ENCODE peak calls at places on chromosomes 13 and 19, in five cellular contexts. J is SK-N-SH, V is H1, X is GM12878, R is HepG2. Q is an unnamed sample.

GRCh38 chr13:94233401-94233800 is 246.1 kb downstream of the DCT start:
- DNase-seq in R (no peak), J (no peak), V (no peak), X (no peak), Q (no peak)

GRCh38 chr13:72463561-72463960 is 263.9 kb downstream of the MZT1 start:
- DNase-seq in V (no peak), J (no peak), X (no peak), R (no peak), Q (no peak)

GRCh38 chr19:49469828-49470614 is 4.0 kb upstream of the FLT3LG start:
- DNase-seq in J (no peak), R (no peak), V (no peak), X (peak; percentile 84), Q (no peak)

GRCh38 chr13:111908391-111908790 is 158.6 kb upstream of the SOX1 start:
- DNase-seq in J (no peak), V (peak; percentile 38), X (no peak), R (no peak), Q (no peak)

GRCh38 chr19:57056972-57057371 is 62.8 kb upstream of the USP29 start:
- DNase-seq in J (no peak), R (no peak), V (no peak), X (no peak), Q (no peak)

GRCh38 chr13:24511019-24511823 is 1.4 kb downstream of the PARP4 start:
- DNase-seq in V (no peak), R (peak; percentile 26), J (peak; percentile 32), X (peak; percentile 63), Q (peak; percentile 25)

GRCh38 chr19:928471-929259 is 2.8 kb downstream of the ARID3A start:
- DNase-seq in J (no peak), R (peak; percentile 43), X (no peak), V (no peak), Q (peak; percentile 82)

GRCh38 chr13:32537580-32538233 is 888 bp downstream of the N4BP2L2 start:
- DNase-seq in X (no peak), R (no peak), V (peak; percentile 53), J (no peak), Q (no peak)

GRCh38 chr19:46076951-46077814 is 36.4 kb upstream of the IGFL4 start:
- DNase-seq in J (peak; percentile 90), R (peak; percentile 87), V (peak; percentile 85), X (no peak), Q (peak; percentile 79)

GRCh38 chr19:35000647-35001501 is 751 bp downstream of the GRAMD1A start:
- DNase-seq in X (no peak), R (peak; percentile 59), J (peak; percentile 53), V (no peak), Q (no peak)

DNA sequence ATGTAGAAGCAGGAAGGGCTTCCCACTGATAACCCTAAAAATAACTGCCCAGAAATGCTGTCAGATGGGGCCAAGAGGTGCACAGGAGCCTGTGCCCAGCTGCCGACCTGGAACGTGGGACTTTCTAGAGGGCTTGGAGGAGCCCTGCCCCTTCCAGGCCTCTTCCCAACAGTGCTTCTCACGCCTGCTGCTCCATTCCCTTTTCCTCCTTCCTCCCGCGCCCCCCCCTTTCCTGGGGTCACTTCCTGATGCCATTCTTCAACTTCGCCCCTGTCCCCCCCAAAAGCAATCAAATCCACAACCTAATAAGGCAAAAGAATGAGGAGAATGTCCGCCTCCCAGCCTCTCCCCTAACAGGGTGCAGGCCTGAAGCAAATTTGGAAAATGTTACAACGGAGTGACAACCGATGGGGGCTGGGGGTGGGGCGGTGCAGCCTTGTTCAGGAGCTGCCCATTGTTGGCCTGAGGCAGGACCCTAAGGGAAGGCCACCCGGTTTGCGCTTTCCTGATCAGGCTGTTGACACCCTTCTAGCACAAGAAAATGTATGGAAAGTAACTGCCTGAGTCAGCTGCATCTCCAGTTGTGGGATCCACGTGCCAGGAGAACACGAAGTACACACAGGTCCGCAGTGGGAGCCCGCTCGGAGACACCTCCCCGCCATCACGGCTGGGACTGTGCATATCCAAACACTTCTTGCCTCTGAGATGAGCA is 18.7 kb downstream of the ACTN4 start:
- DNase-seq in J (no peak), V (peak; percentile 79), X (no peak), R (peak; percentile 68), Q (peak; percentile 71)
- TF ChIP-seq JUND in J (no peak), V (no peak), X (no peak), R (no peak), Q (no peak)

GRCh38 chr19:51001495-51001894 is at the start of gene KLK8:
- DNase-seq in R (no peak), X (no peak), V (no peak), J (no peak), Q (no peak)

GRCh38 chr19:50998686-50999085 is 2.7 kb downstream of the KLK8 start:
- DNase-seq in V (no peak), R (no peak), X (no peak), J (no peak), Q (no peak)

GRCh38 chr19:51000981-51001380 is 423 bp downstream of the KLK8 start:
- DNase-seq in J (no peak), R (no peak), X (no peak), V (peak; percentile 67), Q (no peak)

GRCh38 chr19:51002101-51002532 is 713 bp upstream of the KLK8 start:
- DNase-seq in V (no peak), J (no peak), X (no peak), R (no peak), Q (peak; percentile 64)

DNA sequence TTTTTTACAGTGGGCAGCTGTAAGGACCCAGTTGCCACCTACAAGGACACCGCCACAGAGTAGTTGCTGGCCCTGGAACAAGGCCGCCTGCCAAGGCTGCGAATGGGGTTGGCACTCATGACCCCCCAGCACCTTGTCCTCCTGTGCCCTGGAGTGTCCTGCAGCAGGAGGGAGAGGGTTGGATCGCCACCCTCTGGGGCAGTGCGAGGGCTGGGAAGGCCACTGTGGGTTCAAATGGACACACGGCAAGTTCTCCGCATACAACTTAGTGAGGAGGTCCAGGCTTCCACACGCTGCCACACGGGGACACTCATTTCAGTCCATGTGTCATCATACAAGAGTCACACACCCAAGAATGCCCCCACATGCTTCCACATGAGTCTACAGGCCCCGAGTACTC is 978 bp downstream of the KLK8 start:
- DNase-seq in V (no peak), J (no peak), R (no peak), X (no peak), Q (no peak)
- TF ChIP-seq JUND in V (no peak), J (no peak), R (no peak), X (no peak), Q (no peak)

DNA sequence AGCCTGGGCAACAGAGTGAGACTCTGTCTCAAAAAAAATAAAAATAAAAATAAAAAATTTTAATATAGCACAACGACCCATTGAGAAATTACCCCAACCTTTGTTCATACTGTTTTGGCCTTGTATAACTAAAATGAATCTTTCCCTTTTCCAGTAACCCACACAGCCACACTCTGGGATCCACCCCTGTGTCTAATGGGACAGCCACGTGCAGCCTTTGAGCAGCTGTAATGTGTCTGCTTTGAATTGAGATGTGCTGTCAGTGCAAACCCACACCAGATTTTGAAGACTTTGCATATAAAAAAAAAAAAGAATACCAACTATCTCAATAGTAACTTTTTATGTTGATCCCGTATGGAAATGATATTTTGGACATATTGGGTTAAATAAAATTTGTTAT is 112.7 kb upstream of the UBL3 start:
- DNase-seq in R (no peak), J (no peak), X (no peak), V (no peak), Q (no peak)
- TF ChIP-seq JUND in R (no peak), J (no peak), X (no peak), V (no peak), Q (no peak)

GRCh38 chr13:99542788-99543406 is 41.6 kb downstream of the TM9SF2 start:
- DNase-seq in X (peak; percentile 92), J (no peak), V (no peak), R (no peak), Q (no peak)
- TF ChIP-seq JUND in X (peak; percentile 94), J (no peak), V (no peak), R (no peak), Q (no peak)

GRCh38 chr19:55536366-55536765 is 567 bp downstream of the SBK2 start:
- DNase-seq in R (no peak), J (no peak), X (no peak), V (no peak), Q (no peak)
- TF ChIP-seq JUND in R (no peak), J (no peak), X (no peak), V (no peak), Q (no peak)

GRCh38 chr13:26486550-26486949 is 70.9 kb upstream of the WASF3 start:
- DNase-seq in V (no peak), J (no peak), R (no peak), X (no peak), Q (no peak)

GRCh38 chr13:26485288-26485687 is 72.2 kb upstream of the WASF3 start:
- DNase-seq in V (no peak), J (no peak), R (no peak), X (no peak), Q (no peak)

GRCh38 chr13:26485786-26486185 is 71.7 kb upstream of the WASF3 start:
- DNase-seq in X (no peak), R (no peak), J (no peak), V (no peak), Q (no peak)

GRCh38 chr13:26487781-26488180 is 69.7 kb upstream of the WASF3 start:
- DNase-seq in R (no peak), J (no peak), V (no peak), X (no peak), Q (no peak)

GRCh38 chr13:26488236-26489028 is 69.1 kb upstream of the WASF3 start:
- DNase-seq in V (no peak), R (no peak), J (no peak), X (no peak), Q (no peak)
- TF ChIP-seq JUND in V (no peak), R (no peak), J (no peak), X (no peak), Q (no peak)

DNA sequence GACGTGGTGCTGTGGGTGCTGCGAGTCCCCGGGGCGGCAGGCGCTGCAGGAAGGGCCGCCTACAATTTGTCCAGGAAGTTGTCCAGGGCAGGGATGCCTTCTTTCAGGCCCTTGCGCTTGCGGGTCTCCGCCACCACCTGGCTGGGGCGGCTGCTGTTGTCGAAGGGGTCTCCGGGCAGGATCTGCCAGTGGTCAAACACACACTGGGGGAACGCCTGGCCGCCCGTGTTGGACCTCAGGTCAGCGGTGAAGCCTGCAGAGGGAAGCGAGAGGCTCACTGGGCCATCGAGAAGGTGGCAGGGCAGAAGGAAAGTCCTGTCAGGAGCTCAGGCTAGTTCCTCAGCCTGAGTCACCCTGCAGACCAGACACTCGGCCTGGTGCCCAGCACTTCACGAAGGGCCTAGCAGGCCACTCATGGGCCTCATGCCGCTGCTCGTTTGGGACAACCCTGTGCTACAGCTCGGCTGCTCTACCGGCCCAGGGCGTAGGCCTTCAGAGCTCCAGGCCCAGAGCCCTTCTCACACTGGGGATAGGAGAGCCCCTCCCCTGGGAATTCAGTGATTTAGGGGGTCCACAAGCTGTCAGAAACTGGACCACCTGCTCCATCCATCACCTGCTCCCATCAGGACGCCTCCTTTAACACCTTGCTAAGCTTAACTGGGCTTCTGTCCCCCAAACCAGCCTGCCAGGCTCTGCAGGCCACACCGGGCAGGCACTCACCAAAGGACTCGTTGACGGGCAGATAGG is 5.8 kb upstream of the DAPK3 start:
- DNase-seq in R (no peak), X (no peak), J (peak; percentile 19), V (peak; percentile 48), Q (no peak)
- TF ChIP-seq JUND in R (no peak), X (no peak), J (no peak), V (no peak), Q (no peak)

Q was measured in T47D.